ENCODE peak calls at places on chromosomes 11 and 22, in six cellular contexts. C is stimulated activated CD4-positive, alpha-beta T cell treated with anti-CD3 and anti-CD28 coated beads, TNF-alpha, amount 100 ng/mL, for 4 hours; P is A172; A is lung; D is activated CD4-positive, alpha-beta T cell treated with anti-CD3 and anti-CD28 coated beads, Interleukin-2, amount 10 ng/mL, durations not matched to agents 24 days and 14 days; U is GM10248. E is an unnamed sample.

GRCh38 chr11:123437236-123437979 is 7.3 kb downstream of the GRAMD1B start:
- DNase-seq in C (no peak), D (peak), U (no peak), A (no peak), P (no peak), E (no peak)

GRCh38 chr11:85114786-85115185 is 512.4 kb downstream of the DLG2 start:
- DNase-seq in P (no peak), A (no peak), D (no peak), U (no peak), C (no peak), E (no peak)

GRCh38 chr11:120182790-120183491 is 27.9 kb upstream of the OAF start:
- DNase-seq in P (no peak), A (peak), D (no peak), U (no peak), C (no peak), E (no peak)

GRCh38 chr11:64712430-64713030 is 10.5 kb downstream of the NRXN2 start:
- DNase-seq in A (no peak), D (no peak), U (no peak), P (no peak), C (no peak), E (no peak)

GRCh38 chr11:69700278-69701140 is 3.3 kb downstream of the FGF19 start:
- DNase-seq in D (no peak), U (no peak), A (peak), C (no peak), P (peak), E (no peak)

GRCh38 chr11:113593698-113594308 is 112.3 kb downstream of the TMPRSS5 start:
- DNase-seq in D (peak), U (no peak), C (no peak), A (no peak), P (peak), E (no peak)

GRCh38 chr22:47406180-47406723 is 643.8 kb downstream of the TBC1D22A start:
- DNase-seq in A (no peak), D (no peak), U (no peak), P (no peak), C (no peak), E (no peak)

GRCh38 chr11:16356751-16357365 is 512 bp upstream of the SOX6 start:
- DNase-seq in A (no peak), D (no peak), P (no peak), U (no peak), C (no peak), E (no peak)

GRCh38 chr11:575324-575995 is 810 bp upstream of the PHRF1 start:
- DNase-seq in P (no peak), C (no peak), U (no peak), A (peak), D (peak), E (no peak)

GRCh38 chr11:58513747-58514367 is 6.0 kb upstream of the OR5B21 start:
- DNase-seq in C (no peak), U (peak), D (peak), A (no peak), P (peak), E (no peak)